ENCODE peak calls at places on chromosomes 13 and 19, in six cellular contexts. X, V, W, J, F and N are unnamed samples.

GRCh38 chr19:39024875-39025641 is 7.3 kb downstream of the FBXO27 start:
- DNase-seq in J (no peak), X (no peak), F (no peak), V (peak; percentile 24), W (no peak), N (no peak)

GRCh38 chr13:41611385-41611784 is 154.0 kb downstream of the RGCC start:
- DNase-seq in F (no peak), J (no peak), W (no peak), V (no peak), X (no peak), N (no peak)

GRCh38 chr19:1862424-1863307 is 713 bp downstream of the KLF16 start:
- DNase-seq in V (peak; percentile 53), X (no peak), F (peak; percentile 61), J (peak; percentile 73), W (no peak), N (peak; percentile 71)

GRCh38 chr13:37715606-37716015 is 117.0 kb upstream of the POSTN start:
- DNase-seq in X (no peak), V (no peak), F (no peak), W (no peak), J (no peak), N (no peak)

GRCh38 chr13:44523176-44524017 is 52.7 kb downstream of the TSC22D1 start:
- DNase-seq in W (peak; percentile 67), X (peak; percentile 7), V (no peak), J (no peak), F (no peak), N (no peak)

GRCh38 chr19:33098023-33098652 is 17.2 kb downstream of the GPATCH1 start:
- DNase-seq in V (peak; percentile 5), J (no peak), X (no peak), W (peak; percentile 76), F (no peak), N (no peak)

GRCh38 chr13:99812611-99813010 is 159.0 kb downstream of the ZIC5 start:
- DNase-seq in V (no peak), J (no peak), W (no peak), X (no peak), F (no peak), N (no peak)

GRCh38 chr19:33376931-33377557 is 3.5 kb downstream of the CEBPG start:
- DNase-seq in J (no peak), V (no peak), W (no peak), X (no peak), F (no peak), N (no peak)

GRCh38 chr19:17302391-17303166 is 646 bp downstream of the ABHD8 start:
- DNase-seq in V (peak; percentile 16), J (peak; percentile 73), F (no peak), X (no peak), W (no peak), N (no peak)

GRCh38 chr19:15025237-15025636 is 24.0 kb upstream of the CASP14 start:
- DNase-seq in F (no peak), W (peak; percentile 24), X (no peak), V (peak; percentile 22), J (no peak), N (no peak)

GRCh38 chr13:103188688-103189326 is 122.6 kb upstream of the SLC10A2 start:
- DNase-seq in X (no peak), F (no peak), W (no peak), V (no peak), J (no peak), N (no peak)

GRCh38 chr19:13428352-13428751 is 77.9 kb downstream of the CACNA1A start:
- DNase-seq in V (peak; percentile 44), J (peak; percentile 54), W (no peak), F (no peak), X (no peak), N (no peak)

GRCh38 chr13:27035892-27036235 is 135.7 kb downstream of the USP12 start:
- DNase-seq in X (no peak), F (no peak), V (no peak), W (no peak), J (no peak), N (no peak)

GRCh38 chr19:1954547-1954946 is 13.6 kb downstream of the CSNK1G2 start:
- DNase-seq in J (no peak), F (no peak), V (no peak), W (no peak), X (no peak), N (no peak)

GRCh38 chr19:16319466-16319865 is 5.2 kb upstream of the KLF2 start:
- DNase-seq in X (no peak), F (no peak), V (no peak), W (no peak), J (no peak), N (no peak)

GRCh38 chr13:107817652-107818287 is 397.6 kb downstream of the LIG4 start:
- DNase-seq in V (no peak), W (no peak), X (no peak), J (no peak), F (no peak), N (no peak)

GRCh38 chr19:7981199-7981598 is 24.2 kb downstream of the ELAVL1 start:
- DNase-seq in F (no peak), J (no peak), W (no peak), V (no peak), X (no peak), N (no peak)

GRCh38 chr19:51139299-51140018 is 2.6 kb upstream of the SIGLEC7 start:
- DNase-seq in V (no peak), J (no peak), F (no peak), X (no peak), W (no peak), N (no peak)

GRCh38 chr13:108322206-108322824 is 52.8 kb downstream of the TNFSF13B start:
- DNase-seq in V (peak; percentile 22), F (peak; percentile 4), W (peak; percentile 23), X (peak; percentile 9), J (no peak), N (no peak)

GRCh38 chr19:37935341-37935740 is 28.3 kb downstream of the SIPA1L3 start:
- DNase-seq in X (no peak), F (no peak), J (no peak), W (no peak), V (no peak), N (no peak)

GRCh38 chr19:37936166-37936565 is 29.2 kb downstream of the SIPA1L3 start:
- DNase-seq in V (no peak), X (no peak), J (no peak), W (peak; percentile 68), F (no peak), N (no peak)

GRCh38 chr19:37932985-37933953 is 26.3 kb downstream of the SIPA1L3 start:
- DNase-seq in X (no peak), W (peak; percentile 38), F (no peak), V (no peak), J (no peak), N (no peak)

GRCh38 chr19:37931941-37932655 is 25.1 kb downstream of the SIPA1L3 start:
- DNase-seq in W (peak; percentile 84), X (no peak), F (peak; percentile 47), J (peak; percentile 78), V (no peak), N (peak; percentile 35)

DNA sequence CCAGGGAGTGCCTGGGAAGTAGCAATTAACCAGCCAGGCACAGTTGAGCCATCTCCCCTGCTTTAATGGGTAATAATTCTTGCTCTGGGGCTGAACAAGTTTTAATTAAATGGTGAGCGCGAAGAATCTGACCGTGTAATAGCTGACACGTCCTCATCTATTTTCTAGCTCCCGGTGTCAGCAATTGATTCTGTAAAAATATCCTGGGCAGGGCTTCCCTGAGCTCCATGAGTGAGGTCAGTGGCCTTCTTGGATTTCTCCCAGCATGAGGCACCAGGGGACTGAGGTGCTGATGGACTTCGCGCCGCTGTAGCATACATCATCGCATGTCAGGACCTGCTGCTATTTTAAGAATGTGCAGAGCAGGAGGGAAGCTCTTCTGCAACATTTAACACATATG is 27.0 kb downstream of the SIPA1L3 start:
- DNase-seq in V (no peak), X (no peak), F (no peak), W (peak; percentile 90), J (no peak), N (no peak)
- TF ChIP-seq TAF1 in V (no peak), X (no peak), F (no peak), W (no peak), J (no peak), N (no peak)

GRCh38 chr13:98490195-98490771 is 86.6 kb downstream of the STK24 start:
- DNase-seq in W (peak; percentile 92), F (no peak), X (no peak), J (no peak), V (no peak), N (no peak)
- TF ChIP-seq POLR2A in W (no peak), F (no peak), X (no peak), J (no peak), V (no peak), N (no peak)

DNA sequence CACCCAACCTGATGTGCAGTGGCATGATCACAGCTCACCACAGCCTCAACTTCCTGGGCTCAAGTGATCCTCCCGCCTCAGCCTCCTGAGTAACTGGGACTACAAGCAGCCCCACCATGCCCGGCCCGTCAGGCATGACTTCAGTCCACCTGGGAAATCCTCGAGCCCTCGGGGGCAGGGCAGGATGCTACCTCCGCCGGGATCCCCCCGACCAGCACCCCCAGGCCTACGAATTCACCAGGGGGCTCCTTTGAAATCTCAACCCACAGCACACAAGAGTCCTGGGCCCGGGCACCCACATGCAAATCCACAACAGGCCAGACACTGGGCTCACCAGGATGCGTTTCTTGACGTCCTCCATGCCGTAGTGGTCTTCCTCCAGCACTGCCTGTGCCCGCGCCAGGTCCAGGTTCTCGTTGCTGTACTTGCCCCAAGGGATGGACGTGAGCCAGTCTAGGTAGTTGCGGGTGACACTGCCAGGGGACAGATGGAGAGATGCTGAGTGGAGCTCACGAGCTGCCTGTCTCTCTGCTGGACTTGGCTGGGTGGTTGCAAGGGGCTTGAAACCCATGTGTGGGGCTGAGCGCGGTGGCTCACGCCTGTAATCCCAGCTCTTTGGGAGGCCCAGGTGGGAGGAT is 10.5 kb downstream of the RPL36 start:
- DNase-seq in F (no peak), X (no peak), W (no peak), J (no peak), V (no peak), N (no peak)
- TF ChIP-seq POLR2AphosphoS5 in F (peak; percentile 47), X (no peak), W (no peak), J (no peak), V (no peak), N (no peak)

DNA sequence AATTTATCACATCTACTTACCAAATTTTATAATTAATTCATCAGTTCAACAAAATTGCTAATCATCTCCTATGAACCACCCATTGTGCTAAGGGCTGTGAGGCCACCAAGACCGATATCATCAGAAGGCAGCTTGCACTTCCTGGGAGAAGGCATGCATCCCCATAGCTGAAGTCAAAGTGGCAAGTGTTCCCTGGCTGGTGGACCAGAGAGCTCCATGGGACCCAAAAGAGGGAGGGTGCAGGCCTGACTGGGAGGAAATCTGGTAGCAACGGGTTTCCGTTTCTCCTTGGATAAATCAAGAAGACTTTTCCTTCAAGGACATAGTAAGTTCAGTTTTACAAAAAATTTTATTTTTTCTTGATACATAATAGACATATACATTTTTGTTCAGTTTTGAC is 325.2 kb downstream of the FGF9 start:
- DNase-seq in W (no peak), V (no peak), X (no peak), J (no peak), F (no peak), N (no peak)
- TF ChIP-seq TAF1 in W (no peak), V (no peak), X (no peak), J (no peak), F (no peak), N (no peak)

GRCh38 chr19:19900574-19901444 is at the start of gene ZNF93:
- DNase-seq in X (peak; percentile 88), V (peak; percentile 95), J (peak; percentile 92), W (peak; percentile 59), F (peak; percentile 54), N (peak; percentile 57)
- TF ChIP-seq POLR2A in X (peak; percentile 77), V (peak; percentile 92), J (peak; percentile 92), W (peak; percentile 41), F (peak; percentile 83), N (peak; percentile 85)